ENCODE peak calls at places on chromosomes 3 and 15, in eight cellular contexts. S is HCT116; H is heart right ventricle; F is DND-41; X is A673; W is CD8-positive, alpha-beta T cell; D is left lung; Y is GM12865. V is an unnamed sample.

GRCh38 chr15:79769081-79769481 is 127.7 kb downstream of the MTHFS start:
- DNase-seq in S (peak), H (no peak), F (no peak), X (peak), W (no peak), D (no peak), Y (peak), V (peak)

GRCh38 chr3:151864423-151865101 is 8.9 kb upstream of the SUCNR1 start:
- DNase-seq in S (peak), H (no peak), F (no peak), X (peak), W (no peak), D (no peak), Y (no peak), V (peak)

GRCh38 chr15:68114356-68114755 is 60.2 kb downstream of the PIAS1 start:
- DNase-seq in S (no peak), H (no peak), F (no peak), X (no peak), W (no peak), D (no peak), Y (peak), V (peak)

GRCh38 chr15:28107111-28107893 is 8.2 kb upstream of the OCA2 start:
- DNase-seq in S (no peak), H (no peak), F (no peak), X (no peak), W (no peak), D (no peak), Y (no peak), V (no peak)

GRCh38 chr3:134313839-134314587 is 60.2 kb downstream of the AMOTL2 start:
- DNase-seq in S (no peak), H (no peak), F (no peak), X (no peak), W (no peak), D (no peak), Y (no peak), V (no peak)

GRCh38 chr15:57041416-57041815 is 123.0 kb downstream of the TCF12 start:
- DNase-seq in S (no peak), H (no peak), F (no peak), X (no peak), W (no peak), D (no peak), Y (no peak), V (no peak)

GRCh38 chr3:144275005-144275404 is 303.4 kb downstream of the DIPK2A start:
- DNase-seq in S (no peak), H (no peak), F (no peak), X (no peak), W (no peak), D (no peak), Y (peak), V (no peak)

GRCh38 chr15:58771621-58772235 is 626 bp downstream of the MINDY2 start:
- DNase-seq in S (no peak), H (peak), F (peak), X (no peak), W (peak), D (peak), Y (peak), V (no peak)

GRCh38 chr3:158717576-158717975 is 14.7 kb downstream of the RARRES1 start:
- DNase-seq in S (no peak), H (no peak), F (no peak), X (no peak), W (no peak), D (no peak), Y (no peak), V (no peak)

GRCh38 chr3:9754678-9755077 is 4.9 kb downstream of the OGG1 start:
- DNase-seq in S (no peak), H (no peak), F (no peak), X (no peak), W (no peak), D (no peak), Y (no peak), V (no peak)

GRCh38 chr3:72102057-72102711 is 317.2 kb upstream of the PROK2 start:
- DNase-seq in S (no peak), H (peak), F (no peak), X (no peak), W (no peak), D (no peak), Y (peak), V (peak)

GRCh38 chr3:183828538-183828870 is 3.1 kb upstream of the MAP6D1 start:
- DNase-seq in S (no peak), H (no peak), F (no peak), X (no peak), W (no peak), D (no peak), Y (no peak), V (no peak)

GRCh38 chr15:76099388-76099787 is 39.6 kb downstream of the TMEM266 start:
- DNase-seq in S (no peak), H (no peak), F (no peak), X (no peak), W (no peak), D (no peak), Y (no peak), V (no peak)

GRCh38 chr15:32886441-32886840 is 168.6 kb downstream of the GREM1 start:
- DNase-seq in S (no peak), H (no peak), F (no peak), X (no peak), W (no peak), D (no peak), Y (no peak), V (no peak)

GRCh38 chr3:183265713-183266417 is 12.8 kb downstream of the B3GNT5 start:
- DNase-seq in S (peak), H (no peak), F (no peak), X (peak), W (no peak), D (no peak), Y (no peak), V (peak)

GRCh38 chr15:67563961-67564570 is 21.6 kb downstream of the MAP2K5 start:
- DNase-seq in S (no peak), H (no peak), F (no peak), X (no peak), W (no peak), D (no peak), Y (peak), V (no peak)

GRCh38 chr3:55524565-55525244 is 37.6 kb upstream of the WNT5A start:
- DNase-seq in S (no peak), H (no peak), F (no peak), X (peak), W (no peak), D (no peak), Y (no peak), V (peak)

GRCh38 chr15:67790610-67791319 is 34.5 kb upstream of the SKOR1 start:
- DNase-seq in S (no peak), H (no peak), F (no peak), X (no peak), W (no peak), D (no peak), Y (no peak), V (no peak)

GRCh38 chr3:62965311-62965710 is 90.1 kb upstream of the CADPS start:
- DNase-seq in S (no peak), H (no peak), F (no peak), X (no peak), W (no peak), D (no peak), Y (no peak), V (no peak)

GRCh38 chr3:62962656-62963055 is 87.4 kb upstream of the CADPS start:
- DNase-seq in S (no peak), H (no peak), F (no peak), X (no peak), W (no peak), D (no peak), Y (no peak), V (no peak)

DNA sequence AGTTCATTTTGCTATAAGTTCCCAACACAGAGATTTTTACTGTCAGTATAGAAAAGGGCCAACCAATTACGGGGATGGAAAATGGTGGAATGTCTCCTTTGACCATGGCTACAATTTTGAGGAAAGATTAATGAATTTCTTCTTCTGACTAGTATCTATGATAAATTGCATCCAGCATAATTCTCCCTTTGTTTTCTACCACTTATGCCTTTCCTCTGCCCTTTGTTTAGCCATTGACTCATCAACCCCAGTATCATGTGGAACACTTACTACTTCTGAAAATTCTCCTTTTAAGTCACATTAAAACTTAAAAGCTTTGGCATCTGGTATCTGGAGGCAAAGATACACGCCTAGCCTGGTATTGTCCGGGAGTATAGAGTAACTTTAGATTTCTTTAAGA is 92.9 kb upstream of the CADPS start:
- DNase-seq in S (no peak), H (no peak), F (no peak), X (no peak), W (no peak), D (no peak), Y (no peak), V (no peak)
- TF ChIP-seq CTCF in S (no peak), H (no peak), F (no peak), X (no peak), W (no peak), D (no peak), Y (no peak), V (no peak)

GRCh38 chr3:52034651-52035050 is 21.7 kb downstream of the DUSP7 start:
- DNase-seq in S (no peak), H (no peak), F (no peak), X (no peak), W (no peak), D (no peak), Y (no peak), V (no peak)

GRCh38 chr3:52037291-52037690 is 19.1 kb downstream of the DUSP7 start:
- DNase-seq in S (no peak), H (no peak), F (no peak), X (no peak), W (no peak), D (no peak), Y (no peak), V (no peak)

GRCh38 chr3:52038227-52038626 is 18.1 kb downstream of the DUSP7 start:
- DNase-seq in S (no peak), H (no peak), F (no peak), X (no peak), W (no peak), D (no peak), Y (no peak), V (no peak)

GRCh38 chr3:52036222-52036694 is 20.1 kb downstream of the DUSP7 start:
- DNase-seq in S (no peak), H (no peak), F (no peak), X (no peak), W (no peak), D (no peak), Y (peak), V (no peak)

GRCh38 chr3:52036829-52037228 is 19.5 kb downstream of the DUSP7 start:
- DNase-seq in S (no peak), H (no peak), F (no peak), X (no peak), W (no peak), D (no peak), Y (no peak), V (no peak)
- H3K4me3 ChIP-seq in S (no peak), H (no peak), F (no peak), X (no peak), W (no peak), D (no peak), Y (no peak), V (no peak)

DNA sequence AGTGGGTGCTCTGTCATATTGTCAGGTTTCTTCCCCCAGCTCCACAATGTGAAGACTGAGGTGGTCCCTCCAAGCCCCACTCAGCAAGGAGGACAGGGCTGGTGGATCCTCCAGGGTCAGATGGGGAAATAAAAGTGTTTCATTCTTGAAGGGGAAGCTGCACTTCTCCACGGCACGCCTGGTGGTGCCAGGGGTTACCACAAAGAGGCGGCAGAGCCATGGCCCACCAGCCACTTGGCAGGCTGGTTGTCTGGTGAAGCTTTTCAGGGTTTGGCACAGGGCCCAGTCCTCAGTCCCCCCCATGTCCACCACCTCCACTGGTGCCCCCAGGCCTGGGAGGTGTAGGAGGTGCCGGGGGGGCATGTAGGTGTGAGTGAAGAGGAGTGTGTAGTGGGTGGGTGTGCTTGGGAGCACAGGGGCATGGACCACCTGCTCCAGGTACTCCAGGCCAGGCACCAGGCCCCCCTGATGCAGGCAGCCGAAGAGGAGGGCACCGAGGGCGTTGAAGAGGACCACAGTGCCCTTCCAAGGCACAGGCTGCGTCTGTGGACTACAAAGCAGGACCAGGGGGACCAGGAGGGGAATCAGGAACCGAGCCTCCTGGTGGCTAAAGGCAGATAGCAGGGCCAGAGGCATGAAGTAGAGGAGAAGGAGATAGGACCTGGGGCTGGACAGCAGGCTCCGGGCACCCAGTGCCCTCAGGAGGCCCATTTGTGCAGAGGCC is 5.0 kb upstream of the NCBP2 start:
- DNase-seq in S (no peak), H (no peak), F (no peak), X (no peak), W (no peak), D (no peak), Y (no peak), V (no peak)
- TF ChIP-seq CTCF in S (peak), H (no peak), F (peak), X (no peak), W (no peak), D (no peak), Y (peak), V (peak)

DNA sequence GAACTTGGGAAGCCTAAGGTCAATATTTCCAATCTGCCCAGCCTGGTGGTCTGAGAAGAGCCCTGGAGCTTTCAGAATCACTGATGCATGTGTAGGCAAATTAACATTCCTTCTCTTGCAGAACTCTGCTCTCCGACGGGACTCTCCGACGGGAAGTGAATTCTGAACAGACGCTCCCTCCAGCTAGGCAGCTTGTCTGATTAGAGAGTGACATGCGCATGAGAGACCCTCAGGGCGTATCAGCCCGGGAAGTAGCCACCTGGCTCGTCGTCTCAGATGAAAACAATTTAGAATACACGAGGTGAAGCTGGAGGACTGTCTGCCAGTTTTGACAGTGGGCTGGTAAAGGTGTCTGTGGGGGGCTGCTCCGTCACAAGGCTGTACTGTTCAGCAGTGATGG is 103.1 kb downstream of the DGKG start:
- DNase-seq in S (no peak), H (no peak), F (no peak), X (no peak), W (no peak), D (no peak), Y (no peak), V (no peak)
- H3K4me3 ChIP-seq in S (no peak), H (no peak), F (no peak), X (no peak), W (no peak), D (no peak), Y (no peak), V (no peak)

GRCh38 chr15:98437752-98438151 is 210.6 kb upstream of the IGF1R start:
- DNase-seq in S (no peak), H (no peak), F (no peak), X (no peak), W (no peak), D (no peak), Y (no peak), V (no peak)

GRCh38 chr15:98439523-98439942 is 208.8 kb upstream of the IGF1R start:
- DNase-seq in S (no peak), H (no peak), F (no peak), X (no peak), W (no peak), D (peak), Y (no peak), V (no peak)

GRCh38 chr15:98438326-98438725 is 210.0 kb upstream of the IGF1R start:
- DNase-seq in S (no peak), H (no peak), F (no peak), X (no peak), W (no peak), D (peak), Y (no peak), V (no peak)

GRCh38 chr15:98440917-98441316 is 207.4 kb upstream of the IGF1R start:
- DNase-seq in S (no peak), H (no peak), F (no peak), X (no peak), W (no peak), D (peak), Y (peak), V (no peak)

DNA sequence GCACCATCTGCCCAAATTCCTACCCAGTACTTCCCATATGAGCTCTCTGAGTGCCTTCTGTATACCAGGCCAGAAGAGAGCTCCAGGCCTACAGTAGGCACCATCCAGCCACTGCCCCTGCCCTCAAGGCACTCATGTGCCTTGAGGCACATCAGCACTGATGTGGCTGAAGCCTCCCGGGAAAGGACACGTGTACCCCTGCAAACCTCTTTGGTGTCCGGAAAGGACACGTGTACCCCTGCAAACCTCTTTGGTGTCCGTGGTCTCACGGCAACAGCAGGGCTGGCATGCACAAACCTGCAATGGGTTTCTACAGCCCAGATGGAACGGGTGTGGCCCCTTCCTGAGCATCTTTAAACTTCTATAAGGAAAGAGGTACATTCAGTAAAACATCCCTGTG is 209.4 kb upstream of the IGF1R start:
- DNase-seq in S (no peak), H (no peak), F (no peak), X (no peak), W (no peak), D (peak), Y (no peak), V (no peak)
- TF ChIP-seq CTCF in S (no peak), H (no peak), F (no peak), X (no peak), W (no peak), D (no peak), Y (no peak), V (no peak)

DNA sequence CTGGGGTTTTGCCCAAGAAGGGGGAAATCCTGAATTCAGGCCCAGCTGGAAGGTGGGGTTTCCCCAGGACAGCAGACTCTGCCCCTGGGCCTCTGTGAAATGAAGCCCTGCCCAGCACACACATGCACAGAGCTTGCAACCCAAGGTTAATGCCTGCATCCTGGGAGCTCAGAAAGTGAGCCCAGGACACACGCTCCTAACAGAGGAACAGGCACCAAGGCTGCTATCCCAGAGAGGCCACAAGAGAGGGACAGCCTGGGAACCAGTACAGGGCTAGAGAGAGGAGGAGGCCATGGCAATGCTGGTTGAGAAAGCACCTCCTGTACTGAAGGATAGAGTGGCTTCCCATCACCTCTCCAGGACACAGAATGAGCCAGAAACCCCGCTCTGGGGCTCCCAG is 16.1 kb downstream of the SEMA5B start:
- DNase-seq in S (no peak), H (no peak), F (no peak), X (no peak), W (no peak), D (no peak), Y (no peak), V (no peak)
- H3K4me3 ChIP-seq in S (no peak), H (no peak), F (no peak), X (no peak), W (no peak), D (no peak), Y (no peak), V (no peak)

DNA sequence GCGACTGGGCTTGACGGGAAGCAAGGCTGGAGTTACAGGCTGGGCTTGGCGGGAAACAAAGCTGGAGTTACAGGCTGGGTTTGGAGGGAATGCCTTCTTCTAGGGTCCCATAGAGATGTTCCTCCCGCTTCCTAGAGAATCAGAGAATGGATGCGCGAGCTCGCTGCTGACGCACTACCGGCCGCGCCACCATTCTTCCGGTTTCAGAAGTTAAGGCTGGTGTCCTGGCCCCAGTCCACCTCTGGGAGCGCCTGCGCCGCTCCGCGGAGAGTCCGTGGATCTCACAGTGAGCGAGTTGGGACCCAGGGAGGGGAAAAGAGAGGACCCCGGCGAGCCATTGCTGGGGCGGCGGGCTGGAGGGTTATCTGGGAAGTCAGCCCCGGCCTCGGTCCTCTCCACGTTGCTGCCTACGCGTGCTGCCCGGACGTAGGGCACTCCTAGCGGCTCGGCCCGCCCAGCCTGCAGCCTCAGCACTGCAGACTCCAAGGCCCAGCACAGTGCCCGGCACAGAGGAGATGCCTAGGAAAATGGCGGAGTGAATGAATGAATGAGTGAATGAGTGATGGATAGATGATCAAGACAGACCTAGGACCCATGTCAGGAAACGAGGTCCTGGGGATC is at the start of gene ZNF502:
- DNase-seq in S (peak), H (peak), F (no peak), X (peak), W (peak), D (peak), Y (no peak), V (peak)
- TF ChIP-seq CTCF in S (no peak), H (peak), F (no peak), X (peak), W (peak), D (no peak), Y (no peak), V (peak)

GRCh38 chr15:89685995-89686394 is 4.6 kb downstream of the PEX11A start:
- DNase-seq in S (no peak), H (no peak), F (no peak), X (no peak), W (no peak), D (no peak), Y (no peak), V (no peak)

GRCh38 chr15:89681146-89681545 is 2.0 kb upstream of the PLIN1 start:
- DNase-seq in S (no peak), H (no peak), F (no peak), X (no peak), W (no peak), D (no peak), Y (no peak), V (no peak)

GRCh38 chr15:89690276-89691218 is at the start of the genes PEX11A and WDR93:
- DNase-seq in S (peak), H (peak), F (no peak), X (peak), W (peak), D (peak), Y (peak), V (peak)

GRCh38 chr15:89686522-89686921 is 4.0 kb downstream of the PEX11A start:
- DNase-seq in S (no peak), H (no peak), F (no peak), X (no peak), W (no peak), D (no peak), Y (no peak), V (no peak)
- H3K4me3 ChIP-seq in S (no peak), H (no peak), F (no peak), X (no peak), W (no peak), D (no peak), Y (no peak), V (no peak)

GRCh38 chr3:145776782-145777408 is 384.1 kb downstream of the PLOD2 start:
- DNase-seq in S (peak), H (peak), F (peak), X (peak), W (no peak), D (no peak), Y (peak), V (peak)
- TF ChIP-seq CTCF in S (peak), H (peak), F (peak), X (peak), W (no peak), D (peak), Y (peak), V (peak)

GRCh38 chr3:188272481-188273372 is 118.8 kb downstream of the LPP start:
- DNase-seq in S (no peak), H (no peak), F (no peak), X (peak), W (no peak), D (no peak), Y (no peak), V (peak)
- H3K4me3 ChIP-seq in S (no peak), H (no peak), F (no peak), X (no peak), W (no peak), D (no peak), Y (no peak), V (no peak)

V was measured in AG10803.